ENCODE peak calls at places on chromosomes 2 and 18, in five cellular contexts. L is astrocyte of the spinal cord; U is CD8-positive, alpha-beta T cell; C is HS-27A; K is trophoblast cell. T is an unnamed sample.

GRCh38 chr2:211371465-211371864 is 815.1 kb downstream of the CPS1 start:
- DNase-seq in K (no peak), U (no peak), C (no peak), L (no peak), T (no peak)

GRCh38 chr2:101533611-101534601 is 59.0 kb upstream of the RFX8 start:
- DNase-seq in U (no peak), K (peak), L (peak), C (no peak), T (no peak)

GRCh38 chr2:190105554-190105953 is 43.0 kb upstream of the MSTN start:
- DNase-seq in U (no peak), K (no peak), L (no peak), C (no peak), T (no peak)

GRCh38 chr2:196955036-196955435 is 28.5 kb upstream of the PGAP1 start:
- DNase-seq in C (no peak), K (no peak), U (no peak), L (no peak), T (no peak)

GRCh38 chr2:234955091-234955511 is 3.3 kb downstream of the SH3BP4 start:
- DNase-seq in U (no peak), L (no peak), C (no peak), K (no peak), T (no peak)

GRCh38 chr2:240996161-240996833 is 2.1 kb upstream of the SNED1 start:
- DNase-seq in K (no peak), U (no peak), L (no peak), C (no peak), T (no peak)

GRCh38 chr2:190110131-190110530 is 47.6 kb upstream of the MSTN start:
- DNase-seq in K (peak), C (no peak), U (no peak), L (peak), T (no peak)

GRCh38 chr2:112996635-112997034 is 8.6 kb upstream of the IL36A start:
- DNase-seq in K (no peak), C (no peak), L (no peak), U (peak), T (no peak)

GRCh38 chr2:9179572-9180201 is 26.9 kb upstream of the ASAP2 start:
- DNase-seq in L (peak), U (no peak), K (peak), C (peak), T (no peak)

GRCh38 chr2:138395565-138396306 is 105.8 kb upstream of the SPOPL start:
- DNase-seq in K (no peak), C (peak), U (no peak), L (peak), T (peak)

GRCh38 chr18:61912476-61912875 is 19.7 kb upstream of the RNF152 start:
- DNase-seq in C (no peak), K (peak), U (no peak), L (no peak), T (no peak)

GRCh38 chr18:23341383-23341782 is 111.7 kb upstream of the RIOK3 start:
- DNase-seq in K (peak), U (no peak), C (no peak), L (no peak), T (no peak)

GRCh38 chr2:56985609-56986008 is 801.8 kb downstream of the CCDC85A start:
- DNase-seq in L (no peak), C (no peak), U (no peak), K (no peak), T (no peak)

GRCh38 chr2:231604101-231604684 is 11.5 kb downstream of the TEX44 start:
- DNase-seq in C (no peak), L (no peak), U (peak), K (no peak), T (no peak)

GRCh38 chr2:156333274-156333950 is 891 bp upstream of the NR4A2 start:
- DNase-seq in K (peak), L (peak), C (no peak), U (peak), T (no peak)

GRCh38 chr2:229488232-229488631 is 217.1 kb upstream of the PID1 start:
- DNase-seq in C (no peak), U (no peak), K (no peak), L (no peak), T (no peak)

GRCh38 chr2:231334179-231334930 is 61.2 kb upstream of the B3GNT7 start:
- DNase-seq in L (no peak), K (peak), C (no peak), U (no peak), T (no peak)

GRCh38 chr18:49907346-49907929 is 94.1 kb upstream of the ACAA2 start:
- DNase-seq in K (no peak), U (no peak), C (no peak), L (peak), T (peak)

GRCh38 chr2:109000654-109001600 is 11.9 kb upstream of the EDAR start:
- DNase-seq in L (no peak), U (no peak), K (no peak), C (no peak), T (no peak)

GRCh38 chr18:76687271-76688006 is 134.9 kb upstream of the ZNF236 start:
- DNase-seq in U (no peak), K (no peak), C (no peak), L (peak), T (no peak)

GRCh38 chr18:60686142-60686541 is 313.6 kb upstream of the MC4R start:
- DNase-seq in C (no peak), K (no peak), L (no peak), U (no peak), T (no peak)

GRCh38 chr2:8412082-8412481 is 269.8 kb upstream of the ID2 start:
- DNase-seq in K (no peak), U (no peak), L (no peak), C (no peak), T (no peak)

GRCh38 chr18:74516271-74517235 is 17.7 kb upstream of the CNDP1 start:
- DNase-seq in U (no peak), K (peak), C (no peak), L (no peak), T (no peak)

GRCh38 chr2:46380038-46380940 is 83.1 kb downstream of the EPAS1 start:
- DNase-seq in U (no peak), L (no peak), C (no peak), K (no peak), T (no peak)

GRCh38 chr2:138901530-138901929 is 121.3 kb upstream of the NXPH2 start:
- DNase-seq in L (no peak), C (no peak), K (no peak), U (no peak), T (no peak)

GRCh38 chr18:9796933-9797549 is 88.7 kb upstream of the TXNDC2 start:
- DNase-seq in K (no peak), C (no peak), L (no peak), U (no peak), T (no peak)

GRCh38 chr18:22084547-22084946 is 84.8 kb upstream of the GATA6 start:
- DNase-seq in U (no peak), C (no peak), L (no peak), K (no peak), T (no peak)

T was measured in AG09319.